ENCODE peak calls at places on chromosomes 11 and 22, in eight cellular contexts. D is endothelial cell, S is neural progenitor cell, B is substantia nigra, O is mesenteric fat pad, H is left ventricle myocardium inferior, Q is fibroblast of lung, K is EL. F is an unnamed sample.

GRCh38 chr11:130625907-130626306 is 177.5 kb downstream of the ADAMTS15 start:
- DNase-seq in D (no peak), S (no peak), B (no peak), O (no peak), H (no peak), Q (no peak), K (no peak), F (no peak)

GRCh38 chr11:68099474-68100405 is 21.4 kb downstream of the CHKA start:
- DNase-seq in D (no peak), S (no peak), B (no peak), O (no peak), H (no peak), Q (peak; percentile 9), K (no peak), F (peak; percentile 84)

GRCh38 chr11:18731949-18732821 is 6.2 kb upstream of the IGSF22 start:
- DNase-seq in D (peak; percentile 76), S (peak; percentile 47), B (peak; percentile 39), O (no peak), H (peak; percentile 55), Q (peak; percentile 47), K (peak; percentile 44), F (no peak)

GRCh38 chr11:112157274-112157766 is 6.6 kb downstream of the IL18 start:
- DNase-seq in D (no peak), S (no peak), B (no peak), O (no peak), H (no peak), Q (peak; percentile 98), K (peak; percentile 98), F (peak; percentile 99)

GRCh38 chr22:38944653-38945052 is 12.8 kb upstream of the APOBEC3A start:
- DNase-seq in D (no peak), S (no peak), B (no peak), O (no peak), H (no peak), Q (no peak), K (no peak), F (no peak)

GRCh38 chr11:113528982-113529381 is 53.8 kb upstream of the DRD2 start:
- DNase-seq in D (no peak), S (no peak), B (no peak), O (no peak), H (no peak), Q (no peak), K (peak; percentile 25), F (peak; percentile 59)

GRCh38 chr11:70423523-70424505 is 25.5 kb downstream of the CTTN start:
- DNase-seq in D (no peak), S (peak; percentile 23), B (no peak), O (no peak), H (no peak), Q (peak; percentile 86), K (peak; percentile 94), F (peak; percentile 74)

GRCh38 chr11:45872513-45873356 is 12.7 kb upstream of the MAPK8IP1 start:
- DNase-seq in D (peak; percentile 78), S (peak; percentile 89), B (peak; percentile 74), O (no peak), H (no peak), Q (peak; percentile 86), K (peak; percentile 92), F (peak; percentile 74)

GRCh38 chr11:114892381-114893197 is 214.3 kb downstream of the NXPE2 start:
- DNase-seq in D (peak; percentile 20), S (no peak), B (no peak), O (no peak), H (no peak), Q (no peak), K (no peak), F (no peak)

GRCh38 chr22:29603358-29604191 is at the start of gene NF2:
- DNase-seq in D (peak; percentile 96), S (peak; percentile 100), B (peak; percentile 100), O (peak; percentile 99), H (peak; percentile 98), Q (peak; percentile 99), K (peak; percentile 100), F (peak; percentile 99)

GRCh38 chr11:6755303-6755952 is 16.3 kb downstream of the OR2AG2 start:
- DNase-seq in D (peak; percentile 60), S (peak; percentile 67), B (no peak), O (no peak), H (no peak), Q (peak; percentile 44), K (peak; percentile 38), F (no peak)

GRCh38 chr11:61545921-61546320 is 35.0 kb downstream of the SYT7 start:
- DNase-seq in D (no peak), S (no peak), B (no peak), O (no peak), H (no peak), Q (no peak), K (no peak), F (no peak)

GRCh38 chr22:46432164-46433068 is 96.9 kb downstream of the TRMU start:
- DNase-seq in D (no peak), S (no peak), B (no peak), O (no peak), H (no peak), Q (no peak), K (no peak), F (no peak)

GRCh38 chr11:44002191-44003093 is 45.3 kb upstream of the ACCSL start:
- DNase-seq in D (no peak), S (no peak), B (no peak), O (peak; percentile 57), H (no peak), Q (no peak), K (no peak), F (no peak)

GRCh38 chr22:36350751-36351594 is 36.8 kb downstream of the MYH9 start:
- DNase-seq in D (no peak), S (no peak), B (peak; percentile 44), O (no peak), H (no peak), Q (peak; percentile 82), K (peak; percentile 50), F (peak; percentile 89)

GRCh38 chr11:20604295-20604803 is 4.9 kb downstream of the SLC6A5 start:
- DNase-seq in D (no peak), S (no peak), B (no peak), O (no peak), H (no peak), Q (no peak), K (no peak), F (no peak)

GRCh38 chr22:25762147-25762546 is 20.2 kb downstream of the MYO18B start:
- DNase-seq in D (no peak), S (no peak), B (no peak), O (no peak), H (no peak), Q (no peak), K (no peak), F (no peak)

GRCh38 chr11:8717544-8717875 is 34.9 kb downstream of the RPL27A start:
- DNase-seq in D (peak; percentile 24), S (no peak), B (no peak), O (no peak), H (no peak), Q (no peak), K (no peak), F (no peak)

GRCh38 chr11:69296890-69297224 is 2.9 kb downstream of the MYEOV start:
- DNase-seq in D (no peak), S (no peak), B (no peak), O (no peak), H (peak; percentile 53), Q (no peak), K (no peak), F (no peak)

GRCh38 chr11:15123849-15124248 is 9.1 kb downstream of the INSC start:
- DNase-seq in D (no peak), S (no peak), B (no peak), O (no peak), H (no peak), Q (peak; percentile 65), K (peak; percentile 95), F (no peak)

GRCh38 chr11:130022799-130023198 is 20.2 kb upstream of the PRDM10 start:
- DNase-seq in D (no peak), S (no peak), B (no peak), O (no peak), H (no peak), Q (no peak), K (peak; percentile 34), F (no peak)

GRCh38 chr22:41498322-41498721 is 29.4 kb downstream of the ACO2 start:
- DNase-seq in D (no peak), S (no peak), B (no peak), O (no peak), H (no peak), Q (no peak), K (no peak), F (no peak)

GRCh38 chr22:39309881-39310714 is 9.3 kb downstream of the RPL3 start:
- DNase-seq in D (no peak), S (no peak), B (no peak), O (no peak), H (no peak), Q (peak; percentile 69), K (peak; percentile 70), F (no peak)